ENCODE peak calls at places on chromosomes 16 and 17, in four cellular contexts. R, K, I and Y are unnamed samples.

GRCh38 chr17:45019177-45019711 is 32.2 kb downstream of the DCAKD start:
- DNase-seq in K (no peak), R (no peak), I (peak), Y (peak)

GRCh38 chr17:30405161-30405560 is 26.4 kb downstream of the CPD start:
- DNase-seq in I (no peak), K (peak), R (no peak), Y (no peak)

GRCh38 chr17:78997231-78997741 is 12.3 kb downstream of the CANT1 start:
- DNase-seq in R (no peak), I (no peak), K (no peak), Y (no peak)

GRCh38 chr17:28937044-28937729 is 14.1 kb downstream of the PHF12 start:
- DNase-seq in R (no peak), I (no peak), K (peak), Y (no peak)

GRCh38 chr16:13134843-13135242 is 233.4 kb downstream of the SHISA9 start:
- DNase-seq in K (no peak), R (no peak), I (no peak), Y (no peak)

GRCh38 chr16:86039606-86040005 is 140.6 kb downstream of the IRF8 start:
- DNase-seq in I (no peak), R (no peak), K (no peak), Y (no peak)

GRCh38 chr17:64496348-64496785 is 487 bp downstream of the POLG2 start:
- DNase-seq in I (no peak), K (no peak), R (no peak), Y (no peak)

GRCh38 chr17:4229627-4230026 is 34.2 kb downstream of the ANKFY1 start:
- DNase-seq in K (no peak), I (no peak), R (no peak), Y (no peak)

GRCh38 chr17:21296097-21297025 is 11.8 kb downstream of the MAP2K3 start:
- DNase-seq in K (no peak), R (no peak), I (peak), Y (no peak)

GRCh38 chr16:11530171-11530940 is 56.4 kb downstream of the LITAF start:
- DNase-seq in I (no peak), K (peak), R (no peak), Y (no peak)

GRCh38 chr16:4936991-4937781 is at the start of gene PPL:
- DNase-seq in K (peak), I (peak), R (peak), Y (no peak)

GRCh38 chr17:54536306-54536705 is 364.3 kb upstream of the TOM1L1 start:
- DNase-seq in R (no peak), I (no peak), K (no peak), Y (no peak)

GRCh38 chr16:57532251-57532625 is 4.1 kb downstream of the CCDC102A start:
- DNase-seq in I (no peak), K (no peak), R (peak), Y (peak)

GRCh38 chr16:11586375-11586855 is 304 bp downstream of the LITAF start:
- DNase-seq in R (no peak), I (no peak), K (no peak), Y (no peak)

GRCh38 chr16:24045641-24046040 is 209.9 kb downstream of the PRKCB start:
- DNase-seq in K (no peak), R (peak), I (no peak), Y (peak)

GRCh38 chr17:2655526-2655925 is 56.0 kb downstream of the CLUH start:
- DNase-seq in K (no peak), I (no peak), R (no peak), Y (no peak)
- TF ChIP-seq ELF4 in K (no peak), I (no peak), R (no peak), Y (no peak)

GRCh38 chr17:864315-864714 is 82.2 kb downstream of the MRM3 start:
- DNase-seq in K (no peak), R (no peak), I (no peak), Y (no peak)

GRCh38 chr17:862584-862983 is 80.4 kb downstream of the MRM3 start:
- DNase-seq in K (no peak), I (no peak), R (no peak), Y (no peak)

GRCh38 chr17:866568-867087 is 84.5 kb downstream of the MRM3 start:
- DNase-seq in R (no peak), K (no peak), I (no peak), Y (no peak)

GRCh38 chr17:861364-861763 is 79.2 kb downstream of the MRM3 start:
- DNase-seq in R (no peak), I (no peak), K (no peak), Y (no peak)

GRCh38 chr17:863880-864279 is 81.7 kb downstream of the MRM3 start:
- DNase-seq in R (no peak), I (no peak), K (no peak), Y (no peak)
- TF ChIP-seq ELF4 in R (no peak), I (no peak), K (no peak), Y (no peak)

GRCh38 chr16:29848420-29849297 is 14.4 kb downstream of the CDIPT start:
- DNase-seq in K (peak), R (peak), I (peak), Y (peak)

GRCh38 chr16:29849505-29849904 is 13.5 kb downstream of the CDIPT start:
- DNase-seq in K (no peak), R (no peak), I (no peak), Y (no peak)

GRCh38 chr16:29854520-29855100 is 8.4 kb downstream of the CDIPT start:
- DNase-seq in K (no peak), R (no peak), I (no peak), Y (no peak)

GRCh38 chr16:29850998-29851397 is 12.0 kb downstream of the CDIPT start:
- DNase-seq in K (no peak), I (no peak), R (no peak), Y (no peak)

GRCh38 chr16:29852654-29853053 is 10.4 kb downstream of the CDIPT start:
- DNase-seq in R (no peak), K (no peak), I (no peak), Y (no peak)
- TF ChIP-seq ELF4 in R (no peak), K (no peak), I (no peak), Y (no peak)

GRCh38 chr17:16507918-16508533 is 16.0 kb upstream of the LRRC75A start:
- DNase-seq in I (no peak), R (no peak), K (no peak), Y (no peak)

GRCh38 chr17:16506188-16506587 is 14.2 kb upstream of the LRRC75A start:
- DNase-seq in K (no peak), I (no peak), R (no peak), Y (no peak)

DNA sequence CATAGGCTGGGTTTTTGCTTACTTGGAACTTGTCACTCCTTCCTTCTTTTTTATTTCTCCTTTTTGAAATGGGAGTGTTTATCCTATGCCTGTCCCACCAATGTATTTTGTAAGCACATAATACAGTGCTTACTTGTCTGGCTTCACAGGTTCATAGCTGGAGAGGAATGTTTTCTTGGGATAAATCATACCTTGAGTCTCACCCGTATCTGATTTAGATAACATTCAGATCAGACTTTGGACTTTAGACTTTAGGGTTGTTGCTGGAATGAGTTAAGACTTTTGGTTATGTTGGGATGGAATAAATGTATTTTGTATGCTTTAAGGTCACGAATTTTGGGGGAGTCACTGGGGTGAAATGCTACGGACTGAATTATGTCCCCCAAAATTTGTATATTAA is 13.0 kb upstream of the LRRC75A start:
- DNase-seq in I (no peak), K (no peak), R (no peak), Y (no peak)
- TF ChIP-seq ELF4 in I (no peak), K (no peak), R (no peak), Y (no peak)

DNA sequence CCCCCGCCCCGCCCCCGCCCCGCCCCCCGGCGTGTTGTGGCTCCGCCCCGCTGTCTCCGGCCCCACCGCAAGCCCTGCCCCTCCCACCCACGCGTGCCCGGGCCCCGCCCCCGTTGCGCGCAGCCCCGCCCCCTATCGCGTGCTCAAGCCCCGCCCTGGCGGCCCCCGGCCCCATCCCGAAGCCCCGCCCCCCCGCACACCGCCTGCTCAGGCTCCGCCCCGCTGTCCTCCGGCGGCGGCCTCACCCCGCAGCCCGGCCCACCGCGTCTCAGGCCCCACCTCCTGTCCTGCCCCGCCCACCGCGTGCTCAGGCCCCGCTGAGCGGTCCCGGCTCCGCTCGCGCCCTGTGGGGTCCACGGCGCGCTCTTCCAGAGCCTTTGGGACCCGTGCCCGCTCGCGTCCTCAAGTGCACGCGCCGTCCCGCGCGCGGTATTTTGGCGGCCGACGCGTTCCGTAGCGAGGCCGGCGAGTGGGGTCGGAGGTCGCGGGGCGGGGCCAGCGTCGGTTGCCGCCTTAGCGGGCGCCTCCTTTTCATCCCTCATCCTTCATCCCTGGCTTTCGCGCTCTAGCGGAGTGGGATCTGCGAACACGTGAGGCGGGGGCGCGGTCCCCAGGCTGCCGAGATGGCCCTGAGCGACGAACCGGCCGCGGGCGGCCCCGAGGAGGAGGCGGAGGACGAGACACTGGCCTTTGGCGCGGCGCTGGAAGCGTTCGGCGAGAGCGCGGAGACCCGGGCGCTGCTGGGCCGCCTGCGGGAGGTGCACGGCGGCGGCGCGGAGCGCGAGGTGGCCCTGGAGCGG is at the start of gene TBCD:
- DNase-seq in R (peak), K (peak), I (peak), Y (peak)
- TF ChIP-seq ELF4 in R (no peak), K (no peak), I (no peak), Y (no peak)

DNA sequence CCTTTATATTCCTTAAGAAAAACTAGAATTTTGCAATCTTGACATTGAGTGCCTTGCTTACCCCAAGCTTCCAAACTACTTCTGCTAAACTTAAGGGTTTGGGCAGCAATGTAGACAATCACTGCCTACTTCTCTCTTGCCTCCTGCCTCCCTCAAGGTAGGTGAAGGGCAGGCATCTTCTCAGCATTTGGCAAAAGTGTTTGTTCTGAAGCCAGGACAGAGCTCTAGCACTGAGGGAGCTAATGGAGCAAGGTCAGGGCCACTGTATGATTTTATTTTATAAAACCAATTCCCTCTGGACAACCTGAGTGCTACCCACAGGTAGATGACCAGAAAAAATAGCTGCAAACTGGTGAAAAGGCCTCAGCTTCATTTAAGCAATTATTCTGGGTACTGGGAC is 111.8 kb downstream of the IRX3 start:
- DNase-seq in K (peak), I (no peak), R (no peak), Y (no peak)
- TF ChIP-seq ELF4 in K (no peak), I (no peak), R (no peak), Y (no peak)

GRCh38 chr17:81735181-81736102 is 23.4 kb downstream of the SLC25A10 start:
- DNase-seq in I (peak), R (no peak), K (no peak), Y (no peak)
- TF ChIP-seq ELF4 in I (no peak), R (no peak), K (no peak), Y (no peak)

DNA sequence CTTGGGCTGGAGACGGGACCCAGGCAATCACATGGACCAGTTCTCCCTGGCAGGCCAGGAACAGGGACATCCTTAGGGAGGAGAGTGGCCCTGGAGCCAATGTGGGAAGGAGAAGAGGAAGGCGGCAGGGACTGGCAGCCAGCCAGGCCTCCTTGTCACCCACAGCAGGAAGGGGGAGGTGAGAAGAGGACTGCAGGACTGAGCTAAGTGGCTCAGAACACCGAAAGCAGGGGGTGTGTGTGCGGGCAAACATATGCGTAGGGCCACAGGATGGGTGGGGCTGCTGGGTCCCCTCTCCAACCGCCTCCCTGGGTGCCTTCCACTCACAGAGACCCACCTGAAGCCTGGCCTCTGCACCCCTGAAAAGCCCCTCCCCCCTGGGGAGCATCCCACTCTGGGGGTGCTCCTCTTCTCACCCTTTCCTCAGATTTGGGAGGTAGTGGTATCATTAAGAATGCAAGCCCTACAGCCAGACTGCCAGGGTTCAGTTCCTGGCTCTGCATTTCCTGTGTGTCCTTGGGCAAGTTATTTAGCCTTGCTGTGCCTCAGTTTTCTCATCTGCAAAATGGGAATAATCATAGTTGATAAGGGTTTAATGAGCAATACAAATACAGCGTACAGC is 8.1 kb downstream of the PNMT start:
- DNase-seq in K (no peak), R (no peak), I (peak), Y (no peak)
- TF ChIP-seq ELF4 in K (no peak), R (no peak), I (no peak), Y (no peak)

GRCh38 chr16:67396159-67396774 is 3.0 kb upstream of the TPPP3 start:
- DNase-seq in R (peak), K (peak), I (peak), Y (peak)
- TF ChIP-seq ELF4 in R (no peak), K (no peak), I (no peak), Y (no peak)